ENCODE peak calls at places on chromosomes 12 and 14, in six cellular contexts. U is AG08395; E is activated CD4-positive, alpha-beta T cell treated with anti-CD3 and anti-CD28 coated beads, Interleukin-2, amount 50 U/mL, for 1 hour; Z is EL; K is putamen; T is DMS79. G is an unnamed sample.

GRCh38 chr12:110696283-110696682 is 7.4 kb upstream of the HVCN1 start:
- DNase-seq in U (no peak), E (no peak), Z (no peak), K (no peak), T (no peak), G (no peak)

GRCh38 chr14:21894003-21894897 is 220.6 kb upstream of the OR4E1 start:
- DNase-seq in U (no peak), E (peak; percentile 51), Z (peak; percentile 1), K (no peak), T (no peak), G (peak; percentile 56)

GRCh38 chr14:103716091-103716801 is 636 bp downstream of the ZFYVE21 start:
- DNase-seq in U (peak; percentile 42), E (no peak), Z (peak; percentile 34), K (no peak), T (no peak), G (no peak)

GRCh38 chr12:1933342-1933992 is 15.0 kb upstream of the CACNA2D4 start:
- DNase-seq in U (no peak), E (no peak), Z (no peak), K (no peak), T (peak; percentile 6), G (no peak)

GRCh38 chr12:118842753-118843335 is 138.5 kb upstream of the SRRM4 start:
- DNase-seq in U (no peak), E (no peak), Z (no peak), K (no peak), T (no peak), G (no peak)

GRCh38 chr12:130945793-130946492 is 7.8 kb upstream of the ADGRD1 start:
- DNase-seq in U (peak; percentile 43), E (no peak), Z (peak; percentile 22), K (no peak), T (no peak), G (no peak)

GRCh38 chr14:23327947-23328744 is 6.9 kb downstream of the PABPN1 start:
- DNase-seq in U (peak; percentile 85), E (peak; percentile 58), Z (peak; percentile 73), K (peak; percentile 74), T (peak; percentile 46), G (peak; percentile 76)

GRCh38 chr12:2960432-2960956 is 1.3 kb downstream of the TEAD4 start:
- DNase-seq in U (peak; percentile 43), E (no peak), Z (peak; percentile 70), K (no peak), T (peak; percentile 45), G (no peak)

GRCh38 chr12:212799-213526 is 994 bp downstream of the SLC6A12 start:
- DNase-seq in U (no peak), E (no peak), Z (no peak), K (no peak), T (no peak), G (no peak)

GRCh38 chr12:17197971-17198370 is 592.0 kb upstream of the LMO3 start:
- DNase-seq in U (no peak), E (no peak), Z (no peak), K (no peak), T (no peak), G (no peak)

GRCh38 chr12:122486805-122487426 is 13.8 kb downstream of the ZCCHC8 start:
- DNase-seq in U (no peak), E (no peak), Z (no peak), K (no peak), T (no peak), G (no peak)

GRCh38 chr14:94161979-94162378 is 12.1 kb upstream of the PPP4R4 start:
- DNase-seq in U (no peak), E (no peak), Z (no peak), K (no peak), T (no peak), G (no peak)

GRCh38 chr12:78938341-78939084 is 73.9 kb downstream of the SYT1 start:
- DNase-seq in U (no peak), E (no peak), Z (no peak), K (no peak), T (no peak), G (no peak)

GRCh38 chr14:74292061-74292460 is 10.7 kb downstream of the ABCD4 start:
- DNase-seq in U (no peak), E (no peak), Z (no peak), K (no peak), T (no peak), G (no peak)

GRCh38 chr12:14756331-14757143 is 46.7 kb downstream of the WBP11 start:
- DNase-seq in U (no peak), E (no peak), Z (no peak), K (no peak), T (no peak), G (peak; percentile 43)

G was measured in SK-MEL-5.